ENCODE peak calls at places on chromosomes 11 and 22, in five cellular contexts. P, Q, F, V and B are unnamed samples.

GRCh38 chr11:118398797-118399564 is 2.4 kb upstream of the ATP5MG start:
- DNase-seq in P (peak), Q (no peak), F (no peak), V (no peak), B (no peak)

GRCh38 chr22:42350373-42350772 is 79.9 kb upstream of the TCF20 start:
- DNase-seq in P (no peak), Q (no peak), F (no peak), V (no peak), B (no peak)

GRCh38 chr11:125123947-125124633 is 12.7 kb upstream of the TMEM218 start:
- DNase-seq in P (peak), Q (no peak), F (peak), V (peak), B (peak)

GRCh38 chr11:26571861-26572654 is at the start of gene MUC15:
- DNase-seq in P (no peak), Q (no peak), F (no peak), V (no peak), B (no peak)

GRCh38 chr22:39212721-39213376 is 31.9 kb downstream of the PDGFB start:
- DNase-seq in P (peak), Q (peak), F (no peak), V (no peak), B (no peak)

GRCh38 chr11:83156996-83157754 is at the start of gene PCF11:
- DNase-seq in P (no peak), Q (no peak), F (no peak), V (peak), B (no peak)

GRCh38 chr11:78753297-78753696 is 178.6 kb upstream of the NARS2 start:
- DNase-seq in P (no peak), Q (no peak), F (no peak), V (no peak), B (no peak)

GRCh38 chr22:31893460-31893859 is 50.9 kb upstream of the YWHAH start:
- DNase-seq in P (no peak), Q (no peak), F (no peak), V (no peak), B (no peak)

GRCh38 chr11:8011383-8011782 is 24.2 kb downstream of the EIF3F start:
- DNase-seq in P (no peak), Q (no peak), F (no peak), V (no peak), B (no peak)

GRCh38 chr22:39800790-39801540 is 92.6 kb downstream of the ENTHD1 start:
- DNase-seq in P (no peak), Q (no peak), F (no peak), V (no peak), B (no peak)

GRCh38 chr11:44765676-44766075 is 38.9 kb downstream of the TSPAN18 start:
- DNase-seq in P (no peak), Q (no peak), F (no peak), V (no peak), B (no peak)

GRCh38 chr22:29859976-29860766 is 22.1 kb upstream of the ASCC2 start:
- DNase-seq in P (no peak), Q (no peak), F (no peak), V (no peak), B (no peak)